ENCODE peak calls at places on chromosomes 12 and 14, in seven cellular contexts. I is endodermal cell; R is Panc1; O is adrenal gland; V is CD8-positive, alpha-beta T cell; C is lung; G is pancreas. T is an unnamed sample. For H3K9me3, the result is how much of the 10 kb centered on the place peaks cover.

GRCh38 chr12:48237048-48237630 is 34.0 kb upstream of the OR10AD1 start:
- DNase-seq in O (no peak), C (no peak), V (no peak), G (no peak), R (no peak), I (no peak), T (no peak)

GRCh38 chr12:53222170-53223005 is 9.6 kb downstream of the RARG start:
- DNase-seq in G (no peak), R (no peak), C (no peak), O (no peak), I (peak), V (no peak), T (no peak)

GRCh38 chr14:35406811-35407630 is 2.5 kb upstream of the NFKBIA start:
- DNase-seq in O (peak), C (peak), I (no peak), R (no peak), V (no peak), G (peak), T (peak)

GRCh38 chr12:131378176-131378842 is 332.6 kb upstream of the SFSWAP start:
- DNase-seq in R (no peak), V (no peak), G (no peak), C (no peak), O (no peak), I (peak), T (no peak)

GRCh38 chr14:76456200-76456599 is 80.3 kb downstream of the ESRRB start:
- DNase-seq in R (no peak), G (peak), I (peak), O (peak), C (no peak), V (no peak), T (peak)

GRCh38 chr12:5388581-5389535 is 43.0 kb upstream of the NTF3 start:
- DNase-seq in C (no peak), G (no peak), I (peak), V (no peak), O (no peak), R (no peak), T (peak)

GRCh38 chr12:7832059-7832696 is 40.5 kb downstream of the SLC2A14 start:
- DNase-seq in C (peak), V (peak), G (peak), R (peak), O (peak), I (peak), T (peak)

GRCh38 chr12:107884769-107885694 is 110.5 kb downstream of the ASCL4 start:
- DNase-seq in O (peak), C (peak), G (peak), V (no peak), I (peak), R (no peak), T (peak)

GRCh38 chr12:89951050-89951693 is 242.5 kb upstream of the ATP2B1 start:
- DNase-seq in O (no peak), R (no peak), C (no peak), G (no peak), I (no peak), V (peak), T (peak)

GRCh38 chr12:108457006-108457733 is 57.9 kb upstream of the FICD start:
- DNase-seq in I (peak), R (peak), V (no peak), C (no peak), O (peak), G (no peak), T (no peak)

GRCh38 chr14:74616507-74616906 is 4.5 kb upstream of the LTBP2 start:
- DNase-seq in G (no peak), R (no peak), O (peak), V (no peak), C (no peak), I (peak), T (peak)

GRCh38 chr12:34210689-34211530 is 188.6 kb downstream of the ALG10 start:
- DNase-seq in O (no peak), I (no peak), G (no peak), C (no peak), V (no peak), R (no peak), T (no peak)
- H3K9me3 ChIP-seq in O (under half), I (half or more), G (under half), C (under half), V (under half), R (under half), T (under half)

DNA sequence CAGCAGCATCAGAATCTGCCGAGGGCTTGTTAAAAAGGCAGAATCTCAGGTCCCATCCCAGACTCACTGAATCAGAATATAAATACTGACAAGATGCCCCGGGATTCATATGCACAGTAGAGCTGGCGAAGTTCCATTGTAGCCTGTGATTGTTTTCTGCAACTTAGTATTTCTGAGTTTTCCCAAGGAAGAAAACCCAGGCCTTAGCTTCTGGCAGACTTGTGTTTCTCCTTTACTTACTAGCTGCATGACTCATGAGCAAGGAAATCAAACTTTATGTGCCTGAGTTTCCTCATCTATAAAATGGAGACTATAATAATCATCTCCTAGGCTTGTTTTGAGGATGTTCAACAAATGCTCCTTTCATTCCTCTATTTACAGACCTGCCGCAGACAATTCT is 278.5 kb upstream of the PLEKHG7 start:
- DNase-seq in V (no peak), G (no peak), C (no peak), R (no peak), I (no peak), O (no peak), T (no peak)
- H3K9me3 ChIP-seq in V (under half), G (under half), C (under half), R (under half), I (under half), O (under half), T (under half)

GRCh38 chr14:90472632-90473031 is 75.8 kb downstream of the CALM1 start:
- DNase-seq in V (no peak), G (no peak), O (no peak), R (no peak), C (no peak), I (no peak), T (no peak)
- H3K9me3 ChIP-seq in V (under half), G (under half), O (under half), R (under half), C (under half), I (half or more), T (under half)

GRCh38 chr14:105841022-105842009 is 314.9 kb downstream of the TMEM121 start:
- DNase-seq in I (peak), C (no peak), G (no peak), O (peak), V (no peak), R (no peak), T (no peak)

GRCh38 chr14:105838591-105839424 is 312.4 kb downstream of the TMEM121 start:
- DNase-seq in G (no peak), V (no peak), R (no peak), C (no peak), I (no peak), O (no peak), T (no peak)

GRCh38 chr14:105840266-105841021 is 314.1 kb downstream of the TMEM121 start:
- DNase-seq in C (no peak), I (peak), O (peak), V (no peak), R (no peak), G (no peak), T (no peak)

GRCh38 chr14:105838107-105838506 is 311.7 kb downstream of the TMEM121 start:
- DNase-seq in R (no peak), V (no peak), I (no peak), C (no peak), G (no peak), O (no peak), T (no peak)

GRCh38 chr14:105839425-105840265 is 313.3 kb downstream of the TMEM121 start:
- DNase-seq in O (no peak), I (no peak), G (no peak), C (no peak), R (no peak), V (no peak), T (no peak)
- H3K9me3 ChIP-seq in O (under half), I (half or more), G (under half), C (under half), R (under half), V (under half), T (under half)

DNA sequence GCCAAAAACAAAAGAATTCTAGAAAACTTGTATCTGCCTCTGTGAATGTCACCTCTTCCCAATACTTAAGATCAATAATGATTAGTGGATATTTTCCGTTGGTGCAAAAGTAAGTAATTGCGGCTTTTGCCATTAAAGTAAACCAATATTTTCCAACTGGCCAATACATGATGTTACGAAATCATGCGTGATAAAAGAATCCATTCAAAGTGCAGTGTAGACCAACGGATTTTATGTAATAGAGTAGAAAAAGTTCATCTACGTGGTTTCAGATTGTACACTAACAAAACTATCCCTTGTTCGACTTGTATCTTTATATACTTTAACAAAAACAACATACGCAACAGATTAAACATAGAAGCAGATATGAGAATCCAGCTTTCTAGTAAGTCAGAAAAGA is 626 bp upstream of the ZNF268 start:
- DNase-seq in O (no peak), G (no peak), C (no peak), V (no peak), I (no peak), R (no peak), T (no peak)
- H3K9me3 ChIP-seq in O (under half), G (under half), C (under half), V (under half), I (half or more), R (half or more), T (under half)

GRCh38 chr14:22929848-22930364 is 730 bp upstream of the PRMT5 start:
- DNase-seq in C (no peak), O (no peak), G (no peak), R (no peak), I (no peak), V (no peak), T (peak)
- H3K9me3 ChIP-seq in C (under half), O (under half), G (under half), R (under half), I (under half), V (under half), T (under half)

GRCh38 chr12:132925597-132926416 is 30.3 kb downstream of the ZNF605 start:
- DNase-seq in V (no peak), I (no peak), O (no peak), C (no peak), R (no peak), G (no peak), T (no peak)
- H3K9me3 ChIP-seq in V (half or more), I (half or more), O (half or more), C (half or more), R (half or more), G (under half), T (half or more)

GRCh38 chr14:41034969-41035368 is 571.7 kb upstream of the LRFN5 start:
- DNase-seq in R (no peak), I (no peak), V (no peak), G (no peak), O (no peak), C (no peak), T (no peak)
- H3K9me3 ChIP-seq in R (under half), I (under half), V (under half), G (under half), O (under half), C (under half), T (under half)

GRCh38 chr14:105856676-105857222 is 330.4 kb downstream of the TMEM121 start:
- DNase-seq in G (peak), C (no peak), V (no peak), O (peak), R (no peak), I (peak), T (no peak)
- H3K9me3 ChIP-seq in G (under half), C (under half), V (under half), O (under half), R (under half), I (under half), T (under half)

GRCh38 chr14:85443001-85443400 is 86.9 kb upstream of the FLRT2 start:
- DNase-seq in R (no peak), G (no peak), V (no peak), C (no peak), O (no peak), I (no peak), T (no peak)

GRCh38 chr14:85441909-85442643 is 87.9 kb upstream of the FLRT2 start:
- DNase-seq in I (no peak), C (no peak), R (no peak), G (no peak), O (no peak), V (no peak), T (no peak)

GRCh38 chr14:85447883-85448282 is 82.1 kb upstream of the FLRT2 start:
- DNase-seq in I (no peak), C (no peak), R (no peak), G (no peak), V (no peak), O (no peak), T (no peak)

GRCh38 chr14:85439696-85440328 is 90.1 kb upstream of the FLRT2 start:
- DNase-seq in I (no peak), G (no peak), V (no peak), R (no peak), C (no peak), O (no peak), T (no peak)

DNA sequence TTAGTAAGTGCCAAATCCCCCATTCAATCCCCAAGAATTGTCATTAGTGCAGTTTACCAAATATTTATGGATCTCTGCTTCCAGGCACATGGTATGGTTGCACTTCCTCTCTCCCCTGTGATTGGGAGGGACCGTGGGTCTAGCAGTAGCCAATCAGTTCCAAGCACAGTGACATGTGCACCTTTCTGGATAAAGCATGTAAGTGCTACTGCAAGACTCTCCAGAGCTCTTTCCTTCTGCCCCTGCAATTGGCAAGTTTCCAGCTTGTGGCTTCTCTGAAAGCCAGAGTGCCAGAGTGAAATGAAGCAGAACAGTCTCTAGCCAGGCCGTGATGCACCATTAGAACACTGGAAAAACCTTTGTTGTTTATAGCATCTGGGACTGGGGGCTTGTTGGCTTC is 85.3 kb upstream of the FLRT2 start:
- DNase-seq in G (no peak), R (no peak), V (no peak), I (no peak), O (peak), C (no peak), T (no peak)
- H3K9me3 ChIP-seq in G (under half), R (under half), V (under half), I (under half), O (under half), C (under half), T (under half)